ENCODE peak calls at places on chromosomes 7 and 10, in nine cellular contexts. One of them, this sample, is unnamed.

GRCh38 chr7:140525741-140526140 is 46.4 kb upstream of the MKRN1 start:
- DNase-seq in fibroblast of pulmonary artery: peak; percentile 61
- DNase-seq in lower lobe of right lung: no peak
- DNase-seq in A549: no peak
- DNase-seq in neural progenitor cell: no peak
- DNase-seq in AG09309: no peak
- DNase-seq in pancreas: no peak
- DNase-seq in Calu3: peak; percentile 51
- DNase-seq in HFF-Myc: no peak
- DNase-seq in this sample: no peak

GRCh38 chr7:72072901-72073300 is 339.2 kb downstream of the CALN1 start:
- DNase-seq in pancreas: no peak
- DNase-seq in HFF-Myc: no peak
- DNase-seq in neural progenitor cell: no peak
- DNase-seq in fibroblast of pulmonary artery: no peak
- DNase-seq in A549: no peak
- DNase-seq in lower lobe of right lung: no peak
- DNase-seq in AG09309: no peak
- DNase-seq in Calu3: no peak
- DNase-seq in this sample: no peak

GRCh38 chr10:8321990-8322389 is 267.5 kb downstream of the GATA3 start:
- DNase-seq in HFF-Myc: no peak
- DNase-seq in neural progenitor cell: peak; percentile 16
- DNase-seq in lower lobe of right lung: no peak
- DNase-seq in AG09309: no peak
- DNase-seq in Calu3: no peak
- DNase-seq in fibroblast of pulmonary artery: no peak
- DNase-seq in A549: no peak
- DNase-seq in pancreas: no peak
- DNase-seq in this sample: no peak

GRCh38 chr10:31896972-31897384 is 31.7 kb downstream of the ARHGAP12 start:
- DNase-seq in Calu3: no peak
- DNase-seq in AG09309: peak; percentile 33
- DNase-seq in pancreas: no peak
- DNase-seq in neural progenitor cell: no peak
- DNase-seq in fibroblast of pulmonary artery: peak; percentile 85
- DNase-seq in HFF-Myc: no peak
- DNase-seq in A549: peak; percentile 75
- DNase-seq in lower lobe of right lung: no peak
- DNase-seq in this sample: no peak

GRCh38 chr10:88315746-88316145 is 267.4 kb downstream of the RNLS start:
- DNase-seq in fibroblast of pulmonary artery: no peak
- DNase-seq in lower lobe of right lung: no peak
- DNase-seq in neural progenitor cell: no peak
- DNase-seq in pancreas: no peak
- DNase-seq in HFF-Myc: no peak
- DNase-seq in AG09309: no peak
- DNase-seq in Calu3: no peak
- DNase-seq in A549: no peak
- DNase-seq in this sample: no peak

GRCh38 chr10:16509996-16510395 is 11.7 kb downstream of the C1QL3 start:
- DNase-seq in AG09309: no peak
- DNase-seq in HFF-Myc: no peak
- DNase-seq in neural progenitor cell: no peak
- DNase-seq in fibroblast of pulmonary artery: peak; percentile 37
- DNase-seq in A549: no peak
- DNase-seq in pancreas: no peak
- DNase-seq in Calu3: no peak
- DNase-seq in lower lobe of right lung: no peak
- DNase-seq in this sample: no peak

GRCh38 chr10:80320377-80320776 is 30.9 kb upstream of the MAT1A start:
- DNase-seq in A549: no peak
- DNase-seq in neural progenitor cell: no peak
- DNase-seq in HFF-Myc: no peak
- DNase-seq in Calu3: no peak
- DNase-seq in pancreas: no peak
- DNase-seq in AG09309: no peak
- DNase-seq in lower lobe of right lung: no peak
- DNase-seq in fibroblast of pulmonary artery: no peak
- DNase-seq in this sample: no peak

GRCh38 chr10:72008096-72008933 is 44.1 kb downstream of the CHST3 start:
- DNase-seq in lower lobe of right lung: no peak
- DNase-seq in neural progenitor cell: no peak
- DNase-seq in A549: no peak
- DNase-seq in HFF-Myc: no peak
- DNase-seq in fibroblast of pulmonary artery: no peak
- DNase-seq in Calu3: no peak
- DNase-seq in pancreas: no peak
- DNase-seq in AG09309: no peak
- DNase-seq in this sample: no peak

GRCh38 chr10:62511238-62511637 is 137.1 kb downstream of the ZNF365 start:
- DNase-seq in neural progenitor cell: no peak
- DNase-seq in HFF-Myc: no peak
- DNase-seq in Calu3: no peak
- DNase-seq in pancreas: no peak
- DNase-seq in lower lobe of right lung: no peak
- DNase-seq in fibroblast of pulmonary artery: no peak
- DNase-seq in A549: no peak
- DNase-seq in AG09309: no peak
- DNase-seq in this sample: no peak

GRCh38 chr10:131279516-131279915 is 32.0 kb downstream of the TCERG1L start:
- DNase-seq in HFF-Myc: no peak
- DNase-seq in A549: no peak
- DNase-seq in Calu3: no peak
- DNase-seq in fibroblast of pulmonary artery: no peak
- DNase-seq in lower lobe of right lung: no peak
- DNase-seq in neural progenitor cell: no peak
- DNase-seq in AG09309: no peak
- DNase-seq in pancreas: no peak
- DNase-seq in this sample: no peak

GRCh38 chr7:33710608-33711007 is 194.7 kb upstream of the BMPER start:
- DNase-seq in pancreas: no peak
- DNase-seq in fibroblast of pulmonary artery: no peak
- DNase-seq in lower lobe of right lung: no peak
- DNase-seq in A549: no peak
- DNase-seq in neural progenitor cell: no peak
- DNase-seq in AG09309: no peak
- DNase-seq in HFF-Myc: no peak
- DNase-seq in Calu3: no peak
- DNase-seq in this sample: no peak

GRCh38 chr7:45211066-45211465 is 53.5 kb downstream of the RAMP3 start:
- DNase-seq in Calu3: no peak
- DNase-seq in pancreas: no peak
- DNase-seq in neural progenitor cell: no peak
- DNase-seq in HFF-Myc: no peak
- DNase-seq in A549: no peak
- DNase-seq in lower lobe of right lung: no peak
- DNase-seq in AG09309: no peak
- DNase-seq in fibroblast of pulmonary artery: no peak
- DNase-seq in this sample: no peak

GRCh38 chr7:94980418-94981142 is 73.2 kb downstream of the PPP1R9A start:
- DNase-seq in A549: peak; percentile 48
- DNase-seq in fibroblast of pulmonary artery: peak; percentile 42
- DNase-seq in neural progenitor cell: no peak
- DNase-seq in AG09309: no peak
- DNase-seq in HFF-Myc: no peak
- DNase-seq in lower lobe of right lung: no peak
- DNase-seq in Calu3: no peak
- DNase-seq in pancreas: no peak
- DNase-seq in this sample: no peak

GRCh38 chr10:72260215-72260587 is 13.5 kb upstream of the DDIT4 start:
- DNase-seq in Calu3: no peak
- DNase-seq in fibroblast of pulmonary artery: peak; percentile 14
- DNase-seq in AG09309: no peak
- DNase-seq in pancreas: no peak
- DNase-seq in neural progenitor cell: no peak
- DNase-seq in A549: no peak
- DNase-seq in lower lobe of right lung: no peak
- DNase-seq in HFF-Myc: no peak
- DNase-seq in this sample: no peak

GRCh38 chr7:74409571-74409970 is 44.1 kb upstream of the GTF2IRD1 start:
- DNase-seq in fibroblast of pulmonary artery: no peak
- DNase-seq in Calu3: no peak
- DNase-seq in pancreas: no peak
- DNase-seq in lower lobe of right lung: no peak
- DNase-seq in AG09309: no peak
- DNase-seq in HFF-Myc: no peak
- DNase-seq in A549: no peak
- DNase-seq in neural progenitor cell: no peak
- DNase-seq in this sample: no peak

GRCh38 chr7:26910221-26910620 is 45.8 kb upstream of the SKAP2 start:
- DNase-seq in A549: peak; percentile 52
- DNase-seq in fibroblast of pulmonary artery: peak; percentile 29
- DNase-seq in HFF-Myc: peak; percentile 3
- DNase-seq in lower lobe of right lung: no peak
- DNase-seq in AG09309: peak; percentile 10
- DNase-seq in Calu3: peak; percentile 74
- DNase-seq in neural progenitor cell: no peak
- DNase-seq in pancreas: no peak
- DNase-seq in this sample: peak; percentile 83

DNA sequence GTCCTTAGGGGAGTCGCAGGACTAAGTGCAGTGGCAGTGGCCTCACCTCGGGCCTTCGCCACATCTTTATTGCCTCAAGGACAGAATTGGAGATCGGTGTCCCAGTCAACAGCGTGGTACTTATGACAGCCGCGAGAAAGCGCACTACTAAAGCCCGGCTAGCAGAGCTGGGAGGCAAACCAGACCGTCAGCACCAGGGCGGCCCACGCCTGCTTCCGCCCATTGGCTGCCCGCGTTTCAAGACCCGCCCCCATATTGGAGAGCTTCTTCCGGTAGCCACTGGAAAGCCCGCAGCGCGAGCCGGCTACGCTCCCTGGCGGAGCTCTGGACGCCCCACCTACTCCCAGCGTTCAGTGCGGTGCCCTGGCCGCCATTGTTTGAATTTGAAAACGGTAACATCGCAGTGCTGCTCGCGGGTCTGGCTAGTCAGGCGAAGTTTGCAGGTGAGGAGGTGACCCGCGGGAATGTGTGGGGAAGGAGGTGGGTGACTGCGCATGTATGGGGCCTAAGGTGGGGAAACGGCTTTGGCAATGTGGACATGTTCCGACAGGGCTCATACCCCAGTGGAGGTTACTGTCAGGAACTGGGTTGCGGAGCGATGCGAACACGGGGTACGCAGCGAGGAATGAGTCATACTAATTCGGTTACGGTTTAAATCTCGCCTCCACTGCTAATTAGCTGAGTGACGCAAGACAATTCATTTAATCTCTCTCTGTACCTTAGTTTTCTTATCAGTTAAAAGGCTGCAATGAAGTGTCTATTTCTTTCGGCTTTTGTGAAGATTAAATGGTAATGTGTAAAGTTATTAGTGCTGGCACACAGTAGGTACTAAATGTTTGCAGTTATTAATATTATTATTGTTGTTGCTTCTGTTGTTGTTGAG is at the start of gene KIF20B:
- DNase-seq in A549: peak; percentile 96
- DNase-seq in AG09309: peak; percentile 78
- DNase-seq in fibroblast of pulmonary artery: peak; percentile 97
- DNase-seq in lower lobe of right lung: peak; percentile 98
- DNase-seq in HFF-Myc: peak; percentile 87
- DNase-seq in neural progenitor cell: peak; percentile 98
- DNase-seq in Calu3: peak; percentile 92
- DNase-seq in pancreas: peak; percentile 96
- DNase-seq in this sample: peak; percentile 98
- TF ChIP-seq CTCF in A549: no peak
- TF ChIP-seq CTCF in AG09309: peak; percentile 56
- TF ChIP-seq CTCF in fibroblast of pulmonary artery: peak; percentile 21
- TF ChIP-seq CTCF in lower lobe of right lung: peak; percentile 42
- TF ChIP-seq CTCF in HFF-Myc: peak; percentile 33
- TF ChIP-seq CTCF in neural progenitor cell: peak; percentile 19
- TF ChIP-seq CTCF in Calu3: no peak
- TF ChIP-seq CTCF in pancreas: no peak
- TF ChIP-seq CTCF in this sample: peak; percentile 38

GRCh38 chr10:74103560-74104248 is 46.9 kb downstream of the AP3M1 start:
- DNase-seq in Calu3: peak; percentile 21
- DNase-seq in pancreas: no peak
- DNase-seq in A549: peak; percentile 51
- DNase-seq in neural progenitor cell: peak; percentile 34
- DNase-seq in AG09309: no peak
- DNase-seq in HFF-Myc: no peak
- DNase-seq in lower lobe of right lung: no peak
- DNase-seq in fibroblast of pulmonary artery: peak; percentile 54
- DNase-seq in this sample: no peak
- TF ChIP-seq CTCF in Calu3: no peak
- TF ChIP-seq CTCF in pancreas: no peak
- TF ChIP-seq CTCF in A549: peak; percentile 58
- TF ChIP-seq CTCF in neural progenitor cell: peak; percentile 60
- TF ChIP-seq CTCF in AG09309: peak; percentile 48
- TF ChIP-seq CTCF in HFF-Myc: peak; percentile 51
- TF ChIP-seq CTCF in lower lobe of right lung: peak; percentile 13
- TF ChIP-seq CTCF in fibroblast of pulmonary artery: peak; percentile 62
- TF ChIP-seq CTCF in this sample: no peak

GRCh38 chr7:146658604-146659003 is 542.0 kb downstream of the CNTNAP2 start:
- DNase-seq in neural progenitor cell: no peak
- DNase-seq in HFF-Myc: no peak
- DNase-seq in A549: no peak
- DNase-seq in fibroblast of pulmonary artery: no peak
- DNase-seq in lower lobe of right lung: no peak
- DNase-seq in pancreas: no peak
- DNase-seq in AG09309: no peak
- DNase-seq in Calu3: no peak
- DNase-seq in this sample: no peak

GRCh38 chr7:146654048-146654447 is 537.4 kb downstream of the CNTNAP2 start:
- DNase-seq in AG09309: no peak
- DNase-seq in neural progenitor cell: peak; percentile 17
- DNase-seq in Calu3: no peak
- DNase-seq in HFF-Myc: no peak
- DNase-seq in lower lobe of right lung: no peak
- DNase-seq in A549: no peak
- DNase-seq in pancreas: no peak
- DNase-seq in fibroblast of pulmonary artery: no peak
- DNase-seq in this sample: no peak

GRCh38 chr7:146659732-146660131 is 543.1 kb downstream of the CNTNAP2 start:
- DNase-seq in lower lobe of right lung: no peak
- DNase-seq in HFF-Myc: no peak
- DNase-seq in fibroblast of pulmonary artery: no peak
- DNase-seq in A549: no peak
- DNase-seq in Calu3: no peak
- DNase-seq in AG09309: no peak
- DNase-seq in neural progenitor cell: no peak
- DNase-seq in pancreas: peak; percentile 76
- DNase-seq in this sample: no peak

GRCh38 chr7:146655928-146656797 is 539.6 kb downstream of the CNTNAP2 start:
- DNase-seq in neural progenitor cell: no peak
- DNase-seq in pancreas: no peak
- DNase-seq in lower lobe of right lung: no peak
- DNase-seq in Calu3: no peak
- DNase-seq in fibroblast of pulmonary artery: no peak
- DNase-seq in HFF-Myc: no peak
- DNase-seq in A549: no peak
- DNase-seq in AG09309: no peak
- DNase-seq in this sample: no peak

GRCh38 chr7:146656988-146657387 is 540.4 kb downstream of the CNTNAP2 start:
- DNase-seq in lower lobe of right lung: no peak
- DNase-seq in fibroblast of pulmonary artery: no peak
- DNase-seq in neural progenitor cell: no peak
- DNase-seq in Calu3: no peak
- DNase-seq in HFF-Myc: no peak
- DNase-seq in pancreas: no peak
- DNase-seq in AG09309: no peak
- DNase-seq in A549: no peak
- DNase-seq in this sample: no peak
- TF ChIP-seq CTCF in lower lobe of right lung: no peak
- TF ChIP-seq CTCF in fibroblast of pulmonary artery: peak; percentile 2
- TF ChIP-seq CTCF in neural progenitor cell: peak; percentile 14
- TF ChIP-seq CTCF in Calu3: no peak
- TF ChIP-seq CTCF in HFF-Myc: no peak
- TF ChIP-seq CTCF in pancreas: no peak
- TF ChIP-seq CTCF in AG09309: no peak
- TF ChIP-seq CTCF in A549: no peak
- TF ChIP-seq CTCF in this sample: no peak

GRCh38 chr10:9550810-9551209 is 1466.9 kb upstream of the CELF2 start:
- DNase-seq in lower lobe of right lung: no peak
- DNase-seq in HFF-Myc: no peak
- DNase-seq in fibroblast of pulmonary artery: no peak
- DNase-seq in A549: no peak
- DNase-seq in Calu3: no peak
- DNase-seq in pancreas: no peak
- DNase-seq in AG09309: no peak
- DNase-seq in neural progenitor cell: no peak
- DNase-seq in this sample: no peak
- TF ChIP-seq CTCF in lower lobe of right lung: no peak
- TF ChIP-seq CTCF in HFF-Myc: no peak
- TF ChIP-seq CTCF in fibroblast of pulmonary artery: no peak
- TF ChIP-seq CTCF in A549: no peak
- TF ChIP-seq CTCF in Calu3: no peak
- TF ChIP-seq CTCF in pancreas: no peak
- TF ChIP-seq CTCF in AG09309: no peak
- TF ChIP-seq CTCF in neural progenitor cell: no peak
- TF ChIP-seq CTCF in this sample: no peak

This sample was measured in left lung.